ENCODE peak calls at places on chromosomes 5 and 9, in six cellular contexts. A is GM10248, W is WTC11, I is NB4, Y is uterus, E is WERI-Rb-1. N is an unnamed sample.

GRCh38 chr9:97806721-97807120 is 46.3 kb upstream of the FOXE1 start:
- DNase-seq in Y (no peak), W (no peak), I (no peak), A (no peak), E (no peak), N (no peak)

GRCh38 chr5:69414885-69415583 is at the start of gene MARVELD2:
- DNase-seq in Y (peak; percentile 20), E (peak; percentile 92), I (no peak), W (peak; percentile 94), A (peak; percentile 70), N (peak; percentile 78)

GRCh38 chr9:33620738-33621439 is 96.8 kb downstream of the ANKRD18B start:
- DNase-seq in Y (no peak), I (no peak), E (no peak), W (no peak), A (no peak), N (no peak)

GRCh38 chr9:127104465-127105311 is 17.7 kb downstream of the ANGPTL2 start:
- DNase-seq in W (no peak), I (no peak), Y (no peak), A (no peak), E (peak; percentile 42), N (no peak)

GRCh38 chr9:117665601-117666377 is 38.4 kb upstream of the TLR4 start:
- DNase-seq in I (no peak), W (no peak), A (no peak), Y (no peak), E (no peak), N (no peak)

GRCh38 chr9:126456802-126457547 is 130.3 kb downstream of the MVB12B start:
- DNase-seq in Y (no peak), A (no peak), I (no peak), E (no peak), W (no peak), N (no peak)

GRCh38 chr9:108869092-108869725 is 7.1 kb downstream of the ACTL7A start:
- DNase-seq in E (no peak), A (no peak), W (no peak), I (no peak), Y (no peak), N (no peak)

GRCh38 chr5:176648467-176649194 is 1.3 kb downstream of the TSPAN17 start:
- DNase-seq in W (no peak), E (no peak), I (no peak), A (no peak), Y (no peak), N (no peak)

GRCh38 chr5:30069441-30070263 is 1123.8 kb upstream of the CDH6 start:
- DNase-seq in E (no peak), Y (no peak), W (no peak), I (no peak), A (no peak), N (no peak)

GRCh38 chr5:154078305-154078704 is 39.5 kb downstream of the MFAP3 start:
- DNase-seq in E (no peak), W (no peak), Y (no peak), A (no peak), I (no peak), N (no peak)

GRCh38 chr9:110217656-110218099 is 9.7 kb upstream of the C9orf152 start:
- DNase-seq in I (peak; percentile 63), Y (no peak), A (peak; percentile 41), E (no peak), W (no peak), N (peak; percentile 34)

GRCh38 chr9:92245005-92245797 is 48.3 kb downstream of the IARS1 start:
- DNase-seq in A (no peak), E (no peak), Y (no peak), W (no peak), I (peak; percentile 51), N (no peak)

GRCh38 chr5:1465966-1466471 is 20.8 kb upstream of the SLC6A3 start:
- DNase-seq in A (no peak), E (no peak), I (no peak), Y (peak; percentile 8), W (no peak), N (no peak)

GRCh38 chr5:1466631-1467265 is 21.5 kb upstream of the SLC6A3 start:
- DNase-seq in Y (peak; percentile 10), E (no peak), A (no peak), I (no peak), W (no peak), N (no peak)

GRCh38 chr5:1467341-1468246 is 22.4 kb upstream of the SLC6A3 start:
- DNase-seq in E (no peak), A (no peak), Y (peak; percentile 8), W (no peak), I (no peak), N (no peak)

GRCh38 chr5:1468629-1469527 is 23.6 kb upstream of the SLC6A3 start:
- DNase-seq in E (no peak), Y (peak; percentile 8), I (no peak), W (no peak), A (no peak), N (no peak)

DNA sequence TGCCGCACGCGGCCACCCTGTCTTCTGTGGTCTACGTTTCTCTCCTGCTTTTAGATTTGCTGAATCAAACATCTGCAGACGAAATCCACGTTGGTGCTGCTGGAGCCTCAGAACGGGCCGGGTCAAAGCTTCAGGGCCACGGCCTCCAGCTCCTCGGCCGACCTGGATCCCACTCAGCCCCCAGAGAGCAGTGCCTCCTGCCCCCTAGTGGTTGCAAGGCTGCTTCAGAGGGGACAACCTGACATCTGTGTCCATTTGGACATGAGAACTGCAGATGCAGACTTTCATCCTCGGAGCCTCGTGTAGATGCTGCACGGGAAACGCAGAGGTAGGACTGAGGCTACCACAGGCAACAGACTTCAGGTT is 23.0 kb upstream of the SLC6A3 start:
- DNase-seq in E (peak; percentile 90), Y (peak; percentile 16), A (no peak), W (peak; percentile 80), I (no peak), N (no peak)
- TF ChIP-seq CTCF in E (peak; percentile 98), Y (no peak), A (peak; percentile 31), W (peak; percentile 52), I (peak; percentile 43), N (peak; percentile 33)

DNA sequence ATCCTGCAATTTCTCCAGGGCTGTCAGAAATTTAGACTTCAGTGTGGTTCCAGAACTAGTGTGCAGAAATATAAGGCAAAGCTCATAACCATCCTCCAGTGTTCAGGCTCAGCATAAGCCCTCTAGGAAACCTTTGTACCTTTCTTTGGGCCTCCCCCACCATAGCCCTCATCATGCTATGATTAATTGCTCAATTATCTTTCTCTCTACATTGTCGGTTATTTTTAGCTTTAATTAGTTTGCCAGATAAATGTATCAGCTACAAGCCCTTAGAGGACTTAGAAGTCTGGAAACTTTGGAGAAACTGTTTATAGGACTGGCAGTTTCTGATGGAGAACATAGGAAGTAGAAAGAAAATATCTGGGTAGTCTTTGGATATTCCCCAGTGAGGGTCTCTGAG is 43.5 kb upstream of the TNC start:
- DNase-seq in W (no peak), Y (no peak), I (no peak), A (no peak), E (no peak), N (no peak)
- TF ChIP-seq CTCF in W (no peak), Y (no peak), I (no peak), A (no peak), E (no peak), N (no peak)

GRCh38 chr5:11047051-11047450 is 286.0 kb upstream of the DAP start:
- DNase-seq in E (no peak), Y (no peak), I (no peak), A (no peak), W (no peak), N (no peak)

GRCh38 chr5:11045411-11045810 is 284.4 kb upstream of the DAP start:
- DNase-seq in W (no peak), Y (no peak), I (no peak), E (peak; percentile 82), A (no peak), N (no peak)

GRCh38 chr5:11044581-11044980 is 283.5 kb upstream of the DAP start:
- DNase-seq in A (no peak), I (no peak), E (no peak), Y (no peak), W (no peak), N (no peak)

GRCh38 chr5:11047625-11048024 is 286.6 kb upstream of the DAP start:
- DNase-seq in Y (no peak), W (no peak), E (no peak), A (no peak), I (no peak), N (no peak)

DNA sequence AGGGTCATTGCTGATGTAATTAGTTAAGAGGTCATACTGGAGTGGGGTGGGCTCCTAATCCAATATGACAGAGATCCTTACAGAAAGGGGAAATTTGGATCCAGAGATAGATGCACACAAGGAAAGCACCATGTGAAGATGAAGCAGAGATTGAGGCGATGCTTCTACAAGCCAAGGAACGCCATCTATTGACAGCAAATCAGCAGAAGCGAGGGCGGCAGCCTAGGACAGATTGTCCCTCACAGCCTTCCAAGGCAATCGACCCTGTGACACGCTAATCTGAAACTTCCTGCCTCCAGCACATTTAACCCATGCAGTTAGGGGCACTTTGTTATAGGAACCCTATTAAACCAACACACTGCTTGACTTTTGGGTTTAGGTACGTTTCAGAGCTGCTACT is 285.1 kb upstream of the DAP start:
- DNase-seq in W (peak; percentile 18), I (peak; percentile 24), A (no peak), Y (no peak), E (peak; percentile 93), N (no peak)
- TF ChIP-seq CTCF in W (no peak), I (no peak), A (peak; percentile 27), Y (no peak), E (peak; percentile 89), N (no peak)

DNA sequence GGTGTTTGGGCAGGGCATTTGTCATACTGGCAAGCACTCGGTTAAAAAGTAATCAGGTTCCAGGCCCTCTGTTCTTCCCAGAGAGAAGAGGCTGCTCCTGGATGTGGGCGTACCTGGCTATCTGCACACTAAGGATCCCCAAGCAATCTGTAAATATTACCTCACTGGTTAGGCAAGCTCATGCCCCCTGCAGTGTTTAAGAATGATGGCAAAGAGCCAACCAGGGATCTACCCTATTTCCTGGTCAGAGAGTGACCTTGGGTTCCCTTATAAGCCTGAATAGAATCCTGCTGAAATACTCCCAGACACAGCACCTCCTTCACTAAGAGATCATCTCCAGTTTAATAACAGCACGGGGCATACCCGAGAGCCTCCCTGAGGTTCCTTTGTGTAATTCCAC is 181.2 kb downstream of the PIK3R1 start:
- DNase-seq in I (no peak), A (no peak), E (peak; percentile 73), Y (no peak), W (no peak), N (no peak)
- TF ChIP-seq CTCF in I (no peak), A (no peak), E (no peak), Y (no peak), W (no peak), N (no peak)

DNA sequence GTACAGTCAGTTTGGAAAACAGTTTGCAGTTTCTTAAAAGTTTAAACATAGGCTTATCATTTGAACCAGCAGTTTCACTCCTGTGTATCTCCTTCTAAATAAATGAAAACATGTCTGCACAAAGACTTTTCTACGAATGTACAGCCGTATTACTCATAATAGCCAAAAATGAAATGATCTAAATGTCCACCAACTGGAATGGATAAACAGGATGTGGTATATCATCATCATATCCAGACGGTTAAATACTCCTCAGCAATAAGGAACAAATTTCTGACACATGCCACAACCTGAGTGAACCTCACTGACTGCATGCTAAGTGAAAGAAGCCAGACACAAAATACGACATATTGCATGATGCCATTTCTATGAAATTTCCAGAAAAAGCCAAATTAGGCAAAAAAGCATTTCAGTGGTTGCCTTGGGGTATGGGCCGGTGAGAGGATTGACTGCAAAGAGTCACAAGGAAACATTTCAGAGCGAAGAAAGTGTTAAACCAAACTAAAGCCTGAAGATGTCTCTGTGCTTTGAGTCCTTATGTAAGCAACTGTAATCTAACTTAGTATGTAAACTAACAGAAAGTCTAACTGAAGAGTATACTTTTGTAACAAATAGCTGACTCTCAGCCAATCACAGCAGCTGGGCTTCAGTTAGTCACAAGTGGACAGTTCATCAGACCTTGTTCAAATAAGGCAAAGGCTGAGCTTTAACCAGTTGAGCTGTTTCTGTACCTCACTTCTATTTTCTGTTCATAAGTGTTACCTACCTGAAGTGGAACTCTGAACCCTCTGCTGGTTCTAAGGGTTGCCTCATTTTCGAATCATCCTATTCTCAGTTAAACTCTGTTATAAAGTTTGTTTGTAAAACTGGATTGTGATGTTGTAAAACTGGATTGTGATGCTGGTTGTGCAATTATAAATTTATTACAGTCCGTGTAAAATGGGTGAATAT is 65.2 kb downstream of the TRIO start:
- DNase-seq in Y (no peak), E (no peak), A (peak; percentile 49), W (no peak), I (peak; percentile 54), N (peak; percentile 57)
- TF ChIP-seq CTCF in Y (no peak), E (no peak), A (no peak), W (no peak), I (no peak), N (no peak)